ENCODE peak calls at places on chromosomes 7 and 10, in nine cellular contexts. Z is HCT116, M is PC-3, R is OCI-LY7, P is hepatocyte, W is GM23338, T is neural progenitor cell, X is MM.1S, F is SK-N-SH. C is an unnamed sample.

GRCh38 chr10:60719721-60720120 is 58.6 kb upstream of the CDK1 start:
- DNase-seq in W (no peak), X (no peak), F (no peak), T (no peak), P (no peak), R (no peak), M (peak), Z (no peak), C (no peak)

GRCh38 chr7:94239661-94240234 is 154.9 kb upstream of the COL1A2 start:
- DNase-seq in F (no peak), P (no peak), R (no peak), X (no peak), M (no peak), W (peak), Z (no peak), T (peak), C (no peak)

GRCh38 chr7:20964214-20964613 is 177.5 kb upstream of the SP8 start:
- DNase-seq in T (no peak), F (no peak), X (no peak), P (no peak), R (no peak), M (no peak), W (no peak), Z (no peak), C (no peak)

GRCh38 chr10:78416031-78416800 is 382.6 kb downstream of the RPS24 start:
- DNase-seq in Z (no peak), R (no peak), P (no peak), F (no peak), W (no peak), T (no peak), M (peak), X (no peak), C (peak)

GRCh38 chr7:77561354-77561753 is 24.3 kb downstream of the PTPN12 start:
- DNase-seq in F (no peak), M (no peak), Z (no peak), T (no peak), P (no peak), W (no peak), R (no peak), X (peak), C (no peak)

GRCh38 chr10:123782549-123782948 is 109.1 kb downstream of the CPXM2 start:
- DNase-seq in T (no peak), X (no peak), R (no peak), W (no peak), P (no peak), M (no peak), F (no peak), Z (no peak), C (no peak)

GRCh38 chr7:99195867-99196266 is 12.0 kb downstream of the KPNA7 start:
- DNase-seq in P (no peak), M (no peak), W (no peak), T (no peak), F (no peak), X (no peak), R (no peak), Z (no peak), C (no peak)

GRCh38 chr10:95741807-95742528 is 14.0 kb upstream of the ENTPD1 start:
- DNase-seq in W (peak), Z (no peak), M (no peak), P (peak), R (peak), F (no peak), T (no peak), X (no peak), C (peak)

GRCh38 chr10:38094158-38094922 is at the start of gene ZNF37A:
- DNase-seq in M (peak), P (peak), Z (peak), R (peak), W (peak), T (peak), F (peak), X (peak), C (peak)

GRCh38 chr7:143295870-143296269 is 7.7 kb downstream of the CASP2 start:
- DNase-seq in T (no peak), M (peak), Z (no peak), F (no peak), W (no peak), X (no peak), R (no peak), P (no peak), C (no peak)

GRCh38 chr7:55370001-55370400 is 4.9 kb downstream of the LANCL2 start:
- DNase-seq in W (no peak), R (no peak), P (no peak), X (no peak), T (no peak), Z (no peak), F (no peak), M (no peak), C (peak)

GRCh38 chr10:99235872-99236626 is 397 bp upstream of the HPSE2 start:
- DNase-seq in Z (no peak), P (peak), M (no peak), W (peak), X (no peak), F (peak), R (no peak), T (peak), C (peak)
- H2AFZ ChIP-seq in Z (no peak), P (peak), M (no peak), W (peak), X (no peak), F (no peak), R (no peak), T (peak), C (no peak)

GRCh38 chr10:30151581-30152389 is 92.4 kb upstream of the JCAD start:
- DNase-seq in W (peak), P (peak), X (no peak), Z (peak), T (no peak), F (peak), M (peak), R (no peak), C (peak)
- TF ChIP-seq EZH2phosphoT487 in W (no peak), P (no peak), X (no peak), Z (no peak), T (no peak), F (no peak), M (no peak), R (no peak), C (no peak)

GRCh38 chr10:79982486-79982800 is 33.5 kb upstream of the SFTPD start:
- DNase-seq in R (no peak), Z (no peak), W (no peak), M (no peak), F (no peak), P (no peak), T (no peak), X (no peak), C (no peak)
- H2AFZ ChIP-seq in R (no peak), Z (no peak), W (peak), M (peak), F (peak), P (peak), T (peak), X (no peak), C (peak)

DNA sequence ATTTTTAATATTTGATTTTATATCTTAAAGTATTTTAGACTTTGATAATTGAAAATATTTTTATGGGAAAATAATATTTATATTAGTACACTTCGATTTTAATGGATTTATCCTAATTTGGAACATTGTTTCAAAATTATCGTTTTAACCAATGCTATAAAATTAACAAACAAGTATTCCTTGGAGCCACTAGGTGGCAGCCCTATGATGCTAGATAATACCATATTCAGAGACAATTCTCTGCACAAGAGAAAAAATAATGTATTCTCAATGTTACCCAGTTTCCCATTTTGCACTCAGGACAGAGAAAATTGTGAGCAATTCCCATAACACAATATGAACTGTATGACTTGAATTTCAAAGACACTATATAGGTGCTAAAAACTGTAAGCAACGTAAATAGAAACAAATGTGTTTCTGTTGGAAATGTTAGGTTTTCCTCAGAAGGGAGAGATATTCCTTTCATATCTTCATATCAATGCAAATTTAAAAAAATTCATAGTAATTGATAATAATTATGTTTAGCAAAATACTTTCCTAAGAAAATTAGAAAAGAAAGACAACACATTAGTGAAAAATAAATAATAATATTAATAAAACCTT is 237.8 kb downstream of the SEMA3E start:
- DNase-seq in W (peak), X (peak), R (peak), P (peak), T (peak), Z (peak), M (peak), F (peak), C (peak)
- TF ChIP-seq EZH2phosphoT487 in W (no peak), X (no peak), R (no peak), P (no peak), T (no peak), Z (no peak), M (no peak), F (no peak), C (no peak)

DNA sequence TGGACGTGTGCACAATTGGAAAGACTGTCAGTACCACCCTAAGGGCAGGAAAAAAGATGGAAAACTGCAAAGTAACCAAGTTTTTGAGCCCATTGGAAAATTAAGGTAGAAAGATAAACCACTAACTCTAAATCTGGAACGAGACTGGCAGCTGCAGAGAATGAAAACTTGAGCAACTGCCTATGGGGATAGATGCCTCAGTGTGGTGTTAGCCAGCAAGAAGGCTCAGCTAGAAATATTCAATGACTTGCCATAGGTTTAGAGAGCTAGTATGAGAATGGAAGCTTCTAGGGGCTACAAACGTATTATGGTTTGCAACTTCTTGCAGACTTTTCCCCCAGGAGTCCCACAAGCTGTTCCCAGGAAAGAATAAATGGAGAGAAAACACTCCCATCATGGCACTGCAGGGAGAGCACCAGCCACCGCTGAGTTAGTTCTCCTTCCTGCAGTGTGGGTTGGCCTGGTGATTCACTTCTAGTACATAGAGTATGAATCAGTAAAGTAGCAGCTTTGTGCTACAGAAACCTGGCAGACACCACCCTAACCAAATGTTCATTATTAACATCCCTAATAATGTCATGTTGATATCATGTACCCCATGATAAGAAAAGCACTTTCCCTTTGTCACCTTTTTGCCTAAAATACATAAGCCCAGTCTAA is 372.4 kb upstream of the VWC2 start:
- DNase-seq in T (no peak), R (no peak), Z (no peak), P (no peak), M (peak), F (no peak), X (peak), W (no peak), C (no peak)
- H2AFZ ChIP-seq in T (peak), R (peak), Z (no peak), P (no peak), M (no peak), F (no peak), X (no peak), W (peak), C (no peak)

GRCh38 chr7:519429-519973 is at the start of gene PDGFA:
- DNase-seq in P (peak), Z (no peak), R (no peak), F (peak), T (peak), W (no peak), X (no peak), M (peak), C (peak)

GRCh38 chr7:519974-520458 is 370 bp upstream of the PDGFA start:
- DNase-seq in M (peak), P (peak), X (no peak), F (peak), Z (no peak), R (no peak), T (peak), W (peak), C (peak)

GRCh38 chr7:517848-518629 is 1.6 kb downstream of the PDGFA start:
- DNase-seq in X (no peak), F (no peak), Z (no peak), P (peak), M (peak), T (peak), R (no peak), W (peak), C (peak)

GRCh38 chr7:520503-521161 is 986 bp upstream of the PDGFA start:
- DNase-seq in X (no peak), P (peak), F (no peak), R (no peak), W (peak), M (no peak), Z (no peak), T (peak), C (peak)

GRCh38 chr7:518630-519428 is 817 bp downstream of the PDGFA start:
- DNase-seq in W (peak), M (peak), R (no peak), P (peak), X (no peak), T (peak), Z (no peak), F (peak), C (peak)
- TF ChIP-seq EZH2phosphoT487 in W (no peak), M (peak), R (no peak), P (no peak), X (no peak), T (no peak), Z (no peak), F (no peak), C (no peak)

GRCh38 chr7:35762781-35763180 is 38.1 kb upstream of the SEPTIN7 start:
- DNase-seq in W (no peak), R (no peak), Z (no peak), M (no peak), T (no peak), X (no peak), F (no peak), P (no peak), C (no peak)
- H2AFZ ChIP-seq in W (no peak), R (no peak), Z (no peak), M (no peak), T (no peak), X (no peak), F (no peak), P (peak), C (no peak)

GRCh38 chr7:22589641-22590141 is 89.7 kb upstream of the STEAP1B start:
- DNase-seq in R (no peak), P (no peak), M (peak), F (no peak), W (peak), T (peak), Z (no peak), X (no peak), C (no peak)

GRCh38 chr7:22586806-22587180 is 86.8 kb upstream of the STEAP1B start:
- DNase-seq in Z (no peak), X (no peak), T (peak), P (peak), R (no peak), F (no peak), W (peak), M (peak), C (peak)

GRCh38 chr7:22586101-22586805 is 86.3 kb upstream of the STEAP1B start:
- DNase-seq in M (peak), X (no peak), R (no peak), F (no peak), Z (no peak), T (no peak), W (no peak), P (no peak), C (no peak)

GRCh38 chr7:22588396-22588795 is 88.4 kb upstream of the STEAP1B start:
- DNase-seq in R (no peak), W (no peak), Z (no peak), T (no peak), P (no peak), X (no peak), M (no peak), F (no peak), C (no peak)

GRCh38 chr7:22587322-22587721 is 87.3 kb upstream of the STEAP1B start:
- DNase-seq in F (no peak), M (no peak), P (no peak), T (no peak), Z (no peak), W (no peak), X (no peak), R (no peak), C (peak)
- TF ChIP-seq EZH2phosphoT487 in F (no peak), M (no peak), P (no peak), T (no peak), Z (no peak), W (no peak), X (no peak), R (no peak), C (peak)

GRCh38 chr10:93995598-93996271 is 2.0 kb downstream of the PLCE1 start:
- DNase-seq in M (peak), P (no peak), R (no peak), F (no peak), T (no peak), W (no peak), X (no peak), Z (no peak), C (peak)

GRCh38 chr10:94000638-94001420 is 7.1 kb downstream of the PLCE1 start:
- DNase-seq in M (no peak), T (no peak), Z (no peak), X (no peak), W (no peak), R (no peak), P (no peak), F (no peak), C (no peak)

GRCh38 chr10:93997546-93997945 is 3.8 kb downstream of the PLCE1 start:
- DNase-seq in X (no peak), T (no peak), P (no peak), R (no peak), Z (no peak), F (no peak), W (no peak), M (no peak), C (no peak)

GRCh38 chr10:94002156-94002555 is 8.4 kb downstream of the PLCE1 start:
- DNase-seq in Z (no peak), T (no peak), W (no peak), X (no peak), M (no peak), F (no peak), P (no peak), R (no peak), C (no peak)

GRCh38 chr10:93999401-93999851 is 5.7 kb downstream of the PLCE1 start:
- DNase-seq in Z (no peak), T (peak), X (no peak), M (no peak), P (peak), W (peak), F (peak), R (no peak), C (peak)
- H2AFZ ChIP-seq in Z (no peak), T (no peak), X (no peak), M (no peak), P (peak), W (no peak), F (no peak), R (no peak), C (peak)

C was measured in GM23248.